ENCODE peak calls at places on chromosomes 5 and 9, in six cellular contexts. One of them, this sample, is unnamed.

GRCh38 chr9:130275156-130275555 is 9.6 kb downstream of the HMCN2 start:
- DNase-seq in H9: no peak
- DNase-seq in Karpas-422: no peak
- DNase-seq in activated naive CD8-positive, alpha-beta T cell treated with anti-CD3 and anti-CD28 coated beads, Interleukin-2, amount 50 U/mL, for 24 hours: no peak
- DNase-seq in activated naive CD4-positive, alpha-beta T cell treated with anti-CD3 and anti-CD28 coated beads, Interleukin-2, amount 50 U/mL, for 16 hours: no peak
- DNase-seq in T-helper 17 cell: no peak
- DNase-seq in this sample: no peak

GRCh38 chr5:91839232-91839631 is 456.1 kb upstream of the ARRDC3 start:
- DNase-seq in activated naive CD4-positive, alpha-beta T cell treated with anti-CD3 and anti-CD28 coated beads, Interleukin-2, amount 50 U/mL, for 16 hours: no peak
- DNase-seq in H9: no peak
- DNase-seq in Karpas-422: no peak
- DNase-seq in T-helper 17 cell: no peak
- DNase-seq in activated naive CD8-positive, alpha-beta T cell treated with anti-CD3 and anti-CD28 coated beads, Interleukin-2, amount 50 U/mL, for 24 hours: no peak
- DNase-seq in this sample: no peak

GRCh38 chr9:24828687-24829086 is 283.0 kb upstream of the IZUMO3 start:
- DNase-seq in H9: no peak
- DNase-seq in activated naive CD8-positive, alpha-beta T cell treated with anti-CD3 and anti-CD28 coated beads, Interleukin-2, amount 50 U/mL, for 24 hours: no peak
- DNase-seq in Karpas-422: no peak
- DNase-seq in activated naive CD4-positive, alpha-beta T cell treated with anti-CD3 and anti-CD28 coated beads, Interleukin-2, amount 50 U/mL, for 16 hours: no peak
- DNase-seq in T-helper 17 cell: no peak
- DNase-seq in this sample: no peak

GRCh38 chr9:79573697-79573976 is 1.9 kb downstream of the TLE4 start:
- DNase-seq in Karpas-422: peak
- DNase-seq in H9: no peak
- DNase-seq in activated naive CD8-positive, alpha-beta T cell treated with anti-CD3 and anti-CD28 coated beads, Interleukin-2, amount 50 U/mL, for 24 hours: no peak
- DNase-seq in activated naive CD4-positive, alpha-beta T cell treated with anti-CD3 and anti-CD28 coated beads, Interleukin-2, amount 50 U/mL, for 16 hours: no peak
- DNase-seq in T-helper 17 cell: no peak
- DNase-seq in this sample: no peak

GRCh38 chr9:93680445-93681315 is 104.3 kb downstream of the PHF2 start:
- DNase-seq in T-helper 17 cell: no peak
- DNase-seq in activated naive CD8-positive, alpha-beta T cell treated with anti-CD3 and anti-CD28 coated beads, Interleukin-2, amount 50 U/mL, for 24 hours: no peak
- DNase-seq in activated naive CD4-positive, alpha-beta T cell treated with anti-CD3 and anti-CD28 coated beads, Interleukin-2, amount 50 U/mL, for 16 hours: no peak
- DNase-seq in H9: peak
- DNase-seq in Karpas-422: no peak
- DNase-seq in this sample: no peak

GRCh38 chr9:36086442-36086841 is 49.7 kb downstream of the RECK start:
- DNase-seq in T-helper 17 cell: no peak
- DNase-seq in activated naive CD8-positive, alpha-beta T cell treated with anti-CD3 and anti-CD28 coated beads, Interleukin-2, amount 50 U/mL, for 24 hours: no peak
- DNase-seq in activated naive CD4-positive, alpha-beta T cell treated with anti-CD3 and anti-CD28 coated beads, Interleukin-2, amount 50 U/mL, for 16 hours: no peak
- DNase-seq in Karpas-422: peak
- DNase-seq in H9: no peak
- DNase-seq in this sample: no peak

GRCh38 chr9:126521551-126521950 is 92.2 kb upstream of the LMX1B start:
- DNase-seq in T-helper 17 cell: no peak
- DNase-seq in activated naive CD4-positive, alpha-beta T cell treated with anti-CD3 and anti-CD28 coated beads, Interleukin-2, amount 50 U/mL, for 16 hours: no peak
- DNase-seq in H9: no peak
- DNase-seq in Karpas-422: no peak
- DNase-seq in activated naive CD8-positive, alpha-beta T cell treated with anti-CD3 and anti-CD28 coated beads, Interleukin-2, amount 50 U/mL, for 24 hours: no peak
- DNase-seq in this sample: no peak

GRCh38 chr9:79639354-79639753 is 67.6 kb downstream of the TLE4 start:
- DNase-seq in activated naive CD8-positive, alpha-beta T cell treated with anti-CD3 and anti-CD28 coated beads, Interleukin-2, amount 50 U/mL, for 24 hours: no peak
- DNase-seq in H9: no peak
- DNase-seq in activated naive CD4-positive, alpha-beta T cell treated with anti-CD3 and anti-CD28 coated beads, Interleukin-2, amount 50 U/mL, for 16 hours: no peak
- DNase-seq in Karpas-422: no peak
- DNase-seq in T-helper 17 cell: no peak
- DNase-seq in this sample: no peak